ENCODE peak calls at places on chromosomes 12 and 14, in six cellular contexts. U, S, Z, Y, N and E are unnamed samples. For H3K4me1, the result is how much of the 10 kb centered on the place peaks cover.

GRCh38 chr14:71236430-71236829 is 329.2 kb downstream of the PCNX1 start:
- DNase-seq in U (no peak), S (no peak), Z (peak), Y (no peak), N (no peak), E (no peak)

GRCh38 chr12:106369624-106370346 is 12.2 kb downstream of the POLR3B start:
- DNase-seq in U (peak), S (no peak), Z (no peak), Y (no peak), N (no peak), E (no peak)

GRCh38 chr12:49049566-49050224 is 10.9 kb downstream of the KMT2D start:
- DNase-seq in U (peak), S (no peak), Z (no peak), Y (no peak), N (no peak), E (no peak)

GRCh38 chr14:95480109-95480886 is 36.2 kb downstream of the SYNE3 start:
- DNase-seq in U (peak), S (no peak), Z (no peak), Y (no peak), N (peak), E (no peak)

GRCh38 chr12:22396735-22397134 is 62.2 kb upstream of the ST8SIA1 start:
- DNase-seq in U (no peak), S (no peak), Z (no peak), Y (no peak), N (no peak), E (no peak)

GRCh38 chr14:94542111-94542810 is 19.0 kb upstream of the SERPINA4 start:
- DNase-seq in U (peak), S (no peak), Z (no peak), Y (no peak), N (no peak), E (no peak)

GRCh38 chr14:35480119-35480769 is 53.7 kb upstream of the INSM2 start:
- DNase-seq in U (peak), S (no peak), Z (no peak), Y (no peak), N (peak), E (no peak)

GRCh38 chr12:57628280-57629191 is 4.5 kb downstream of the B4GALNT1 start:
- DNase-seq in U (no peak), S (no peak), Z (peak), Y (no peak), N (no peak), E (no peak)

GRCh38 chr12:14239935-14240872 is 125.3 kb upstream of the ATF7IP start:
- DNase-seq in U (peak), S (peak), Z (no peak), Y (no peak), N (peak), E (peak)

GRCh38 chr12:132774646-132775275 is 13.1 kb upstream of the ANKLE2 start:
- DNase-seq in U (no peak), S (no peak), Z (no peak), Y (no peak), N (no peak), E (no peak)

GRCh38 chr12:49823951-49824350 is 4.3 kb downstream of the NCKAP5L start:
- DNase-seq in U (no peak), S (no peak), Z (no peak), Y (no peak), N (no peak), E (no peak)

GRCh38 chr12:13178568-13179158 is 17.9 kb upstream of the EMP1 start:
- DNase-seq in U (no peak), S (no peak), Z (no peak), Y (no peak), N (no peak), E (no peak)

GRCh38 chr14:25537846-25538455 is 488.0 kb upstream of the STXBP6 start:
- DNase-seq in U (peak), S (peak), Z (peak), Y (no peak), N (peak), E (peak)

GRCh38 chr12:108597559-108598471 is at the start of gene TMEM119:
- DNase-seq in U (no peak), S (no peak), Z (peak), Y (no peak), N (no peak), E (peak)

GRCh38 chr14:103628221-103628683 is 759 bp upstream of the KLC1 start:
- DNase-seq in U (peak), S (peak), Z (peak), Y (peak), N (peak), E (peak)

GRCh38 chr14:92456215-92457017 is 57.2 kb upstream of the RIN3 start:
- DNase-seq in U (peak), S (peak), Z (peak), Y (peak), N (peak), E (peak)

GRCh38 chr14:104982548-104983230 is 2.9 kb upstream of the CLBA1 start:
- DNase-seq in U (no peak), S (no peak), Z (no peak), Y (no peak), N (no peak), E (no peak)

GRCh38 chr12:94073441-94074051 is 74.8 kb upstream of the PLXNC1 start:
- DNase-seq in U (no peak), S (no peak), Z (no peak), Y (no peak), N (no peak), E (no peak)

GRCh38 chr12:57717846-57718640 is 20.5 kb downstream of the AGAP2 start:
- DNase-seq in U (no peak), S (no peak), Z (no peak), Y (no peak), N (no peak), E (no peak)

GRCh38 chr14:93173943-93174395 is 10.7 kb downstream of the MOAP1 start:
- DNase-seq in U (peak), S (no peak), Z (no peak), Y (no peak), N (no peak), E (no peak)

GRCh38 chr12:97805086-97805485 is 342.5 kb downstream of the RMST start:
- DNase-seq in U (no peak), S (no peak), Z (peak), Y (no peak), N (no peak), E (no peak)

GRCh38 chr12:124769166-124769530 is 94.5 kb downstream of the SCARB1 start:
- DNase-seq in U (no peak), S (no peak), Z (no peak), Y (no peak), N (no peak), E (no peak)

DNA sequence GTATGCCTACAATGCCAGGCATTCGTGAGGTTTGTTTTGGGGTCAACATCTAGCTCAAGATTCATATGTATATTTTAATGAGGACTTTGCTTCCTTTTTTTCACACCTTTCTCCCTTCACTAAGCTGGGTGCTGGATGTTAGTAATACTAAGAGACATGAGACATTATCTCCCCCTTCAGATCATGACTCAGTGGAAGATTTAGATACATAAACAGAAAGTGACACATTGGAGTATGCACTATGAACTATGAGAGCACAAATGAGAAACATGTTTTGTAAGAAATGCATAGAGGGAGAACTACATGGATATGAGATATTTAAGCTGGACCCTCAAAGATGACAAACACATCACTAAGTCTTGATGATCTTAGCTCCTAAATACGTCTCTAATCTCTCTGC is 286.3 kb downstream of the RPAP3 start:
- DNase-seq in U (no peak), S (no peak), Z (no peak), Y (no peak), N (no peak), E (no peak)
- H3K4me2 ChIP-seq in U (no peak), S (no peak), Z (no peak), Y (no peak), N (no peak), E (no peak)

GRCh38 chr12:32671930-32672785 is 6.9 kb upstream of the DNM1L start:
- DNase-seq in U (peak), S (peak), Z (peak), Y (peak), N (peak), E (peak)
- TF ChIP-seq EZH2phosphoT487 in U (no peak), S (no peak), Z (no peak), Y (no peak), N (no peak), E (no peak)

GRCh38 chr14:99793213-99794155 is at the start of gene EML1:
- DNase-seq in U (peak), S (peak), Z (peak), Y (peak), N (peak), E (peak)
- H3K4me1 ChIP-seq in U (under half), S (under half), Z (under half), Y (under half), N (under half), E (under half)

DNA sequence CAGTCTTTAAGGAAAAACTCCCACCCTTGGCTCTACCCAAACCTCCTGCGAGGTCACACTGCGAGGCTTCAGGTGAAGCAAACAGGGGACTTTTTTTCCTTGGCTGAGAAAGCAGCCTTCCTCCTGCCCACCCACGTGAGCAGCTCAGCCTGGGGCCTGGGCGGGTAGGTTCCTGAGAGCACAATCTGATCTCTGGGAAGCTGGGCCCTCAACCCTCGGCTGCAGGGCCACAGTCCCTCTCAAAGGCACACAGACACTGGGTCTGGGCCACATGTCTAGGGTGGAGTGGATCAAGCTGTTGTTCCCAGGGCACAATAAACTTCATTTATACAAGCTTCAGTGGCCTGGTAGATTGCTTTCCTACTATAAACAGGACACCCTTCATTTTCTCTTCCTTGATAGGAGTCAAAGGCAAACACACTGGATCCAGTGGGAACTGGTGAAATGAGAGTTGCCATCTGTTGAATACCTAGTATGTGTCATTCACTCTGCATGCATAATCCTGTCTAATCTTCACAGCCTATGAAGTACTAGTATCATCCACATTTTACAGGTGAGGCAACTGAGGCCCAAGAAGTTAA is 41.3 kb upstream of the PNMA1 start:
- DNase-seq in U (no peak), S (no peak), Z (no peak), Y (no peak), N (no peak), E (peak)
- H3K4me2 ChIP-seq in U (peak), S (no peak), Z (no peak), Y (no peak), N (no peak), E (peak)

GRCh38 chr12:127550271-127550670 is 716.7 kb upstream of the TMEM132C start:
- DNase-seq in U (peak), S (no peak), Z (no peak), Y (no peak), N (no peak), E (no peak)
- TF ChIP-seq EZH2phosphoT487 in U (no peak), S (no peak), Z (no peak), Y (no peak), N (no peak), E (no peak)

DNA sequence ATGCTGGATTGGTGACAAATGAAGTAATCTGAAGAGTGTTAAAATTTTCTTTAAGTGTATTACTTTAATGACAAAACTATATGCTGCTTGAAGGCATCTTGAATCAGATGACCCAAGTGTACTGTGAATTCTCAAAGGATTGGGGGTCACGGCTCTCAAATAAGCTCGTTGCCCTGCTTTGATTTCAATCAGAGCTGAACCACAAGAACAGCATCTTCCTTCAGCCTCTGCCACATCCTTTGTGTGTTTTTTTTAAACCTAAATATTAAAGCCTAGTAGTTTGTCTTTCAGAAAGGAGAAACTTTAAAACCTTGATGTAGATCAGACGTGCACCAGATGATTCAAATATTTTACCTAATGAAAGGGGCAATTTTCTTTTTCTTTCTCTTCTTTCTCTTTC is 11.7 kb downstream of the ELK3 start:
- DNase-seq in U (no peak), S (no peak), Z (no peak), Y (no peak), N (no peak), E (no peak)
- H3K4me1 ChIP-seq in U (under half), S (under half), Z (under half), Y (under half), N (half or more), E (under half)

GRCh38 chr14:50941151-50941550 is 3.1 kb downstream of the PYGL start:
- DNase-seq in U (no peak), S (no peak), Z (no peak), Y (no peak), N (no peak), E (no peak)

GRCh38 chr14:50935126-50936090 is 8.9 kb downstream of the PYGL start:
- DNase-seq in U (no peak), S (no peak), Z (no peak), Y (no peak), N (no peak), E (no peak)

GRCh38 chr14:50937325-50937724 is 7.0 kb downstream of the PYGL start:
- DNase-seq in U (peak), S (no peak), Z (no peak), Y (no peak), N (no peak), E (no peak)

GRCh38 chr14:50936882-50937281 is 7.4 kb downstream of the PYGL start:
- DNase-seq in U (no peak), S (no peak), Z (no peak), Y (no peak), N (no peak), E (no peak)

DNA sequence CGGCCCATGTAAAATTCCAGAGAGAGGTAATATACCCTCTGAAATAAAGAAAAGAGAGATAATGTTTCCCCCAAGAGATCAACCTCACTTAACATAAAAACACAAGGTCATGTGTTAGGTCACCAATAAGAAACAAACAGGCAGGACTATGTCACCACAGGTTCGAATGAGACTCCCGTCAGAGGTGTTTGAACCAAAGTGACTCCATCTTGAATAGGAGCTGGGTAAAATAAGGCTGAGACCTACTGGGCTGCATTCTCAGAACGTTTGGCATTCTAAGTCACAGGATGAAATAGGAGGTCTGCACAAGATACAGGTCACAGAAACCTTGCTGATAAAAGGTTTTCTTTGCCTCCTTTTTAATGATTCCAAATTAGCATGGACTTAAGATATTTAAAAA is 6.5 kb downstream of the PYGL start:
- DNase-seq in U (no peak), S (no peak), Z (no peak), Y (no peak), N (no peak), E (no peak)
- H3K4me2 ChIP-seq in U (peak), S (no peak), Z (no peak), Y (no peak), N (no peak), E (no peak)